ENCODE peak calls at places on chromosomes 2 and 18, in five cellular contexts. One of them, this sample, is unnamed.
A peak's percentile ranks its signal among the peaks of the same experiment; 100 is the strongest.

GRCh38 chr2:72573232-72573631 is 252.6 kb downstream of the EXOC6B start:
- DNase-seq in GM04504: no peak
- DNase-seq in astrocyte: no peak
- DNase-seq in neural progenitor cell: no peak
- DNase-seq in hypothalamus: no peak
- DNase-seq in this sample: no peak

GRCh38 chr18:13587001-13587400 is 139.4 kb downstream of the FAM210A start:
- DNase-seq in GM04504: no peak
- DNase-seq in neural progenitor cell: no peak
- DNase-seq in astrocyte: no peak
- DNase-seq in hypothalamus: no peak
- DNase-seq in this sample: no peak

GRCh38 chr2:236661762-236662110 is 92.1 kb downstream of the ACKR3 start:
- DNase-seq in astrocyte: no peak
- DNase-seq in neural progenitor cell: no peak
- DNase-seq in GM04504: no peak
- DNase-seq in hypothalamus: no peak
- DNase-seq in this sample: no peak

GRCh38 chr2:7951001-7951400 is 730.9 kb upstream of the ID2 start:
- DNase-seq in hypothalamus: no peak
- DNase-seq in astrocyte: no peak
- DNase-seq in neural progenitor cell: no peak
- DNase-seq in GM04504: no peak
- DNase-seq in this sample: no peak

GRCh38 chr2:215598376-215598975 is 162.6 kb upstream of the FN1 start:
- DNase-seq in GM04504: peak; percentile 50
- DNase-seq in hypothalamus: no peak
- DNase-seq in neural progenitor cell: no peak
- DNase-seq in astrocyte: peak; percentile 95
- DNase-seq in this sample: no peak

GRCh38 chr2:70190086-70190412 is 770 bp downstream of the C2orf42 start:
- DNase-seq in neural progenitor cell: peak; percentile 26
- DNase-seq in hypothalamus: no peak
- DNase-seq in GM04504: peak; percentile 9
- DNase-seq in astrocyte: no peak
- DNase-seq in this sample: no peak

GRCh38 chr2:234178309-234179030 is 128.0 kb downstream of the SPP2 start:
- DNase-seq in hypothalamus: no peak
- DNase-seq in neural progenitor cell: peak; percentile 33
- DNase-seq in GM04504: no peak
- DNase-seq in astrocyte: peak; percentile 58
- DNase-seq in this sample: no peak

GRCh38 chr2:160255401-160255800 is 55.3 kb upstream of the ITGB6 start:
- DNase-seq in neural progenitor cell: no peak
- DNase-seq in GM04504: no peak
- DNase-seq in astrocyte: no peak
- DNase-seq in hypothalamus: no peak
- DNase-seq in this sample: no peak

GRCh38 chr2:103959174-103960125 is 894.5 kb upstream of the POU3F3 start:
- DNase-seq in neural progenitor cell: peak; percentile 76
- DNase-seq in GM04504: no peak
- DNase-seq in hypothalamus: peak; percentile 25
- DNase-seq in astrocyte: peak; percentile 12
- DNase-seq in this sample: no peak

GRCh38 chr18:42736074-42736473 is 379.4 kb downstream of the RIT2 start:
- DNase-seq in astrocyte: no peak
- DNase-seq in GM04504: no peak
- DNase-seq in hypothalamus: no peak
- DNase-seq in neural progenitor cell: no peak
- DNase-seq in this sample: no peak

GRCh38 chr2:195312662-195313061 is 344.4 kb upstream of the SLC39A10 start:
- DNase-seq in hypothalamus: no peak
- DNase-seq in astrocyte: no peak
- DNase-seq in neural progenitor cell: no peak
- DNase-seq in GM04504: no peak
- DNase-seq in this sample: no peak

GRCh38 chr2:208311954-208312353 is 45.9 kb downstream of the PIKFYVE start:
- DNase-seq in neural progenitor cell: no peak
- DNase-seq in hypothalamus: no peak
- DNase-seq in astrocyte: peak; percentile 3
- DNase-seq in GM04504: no peak
- DNase-seq in this sample: no peak

GRCh38 chr18:79241755-79242154 is 154.0 kb upstream of the NFATC1 start:
- DNase-seq in astrocyte: no peak
- DNase-seq in neural progenitor cell: no peak
- DNase-seq in GM04504: no peak
- DNase-seq in hypothalamus: no peak
- DNase-seq in this sample: no peak

GRCh38 chr2:41136966-41137494 is 685.1 kb upstream of the SLC8A1 start:
- DNase-seq in neural progenitor cell: no peak
- DNase-seq in hypothalamus: no peak
- DNase-seq in GM04504: no peak
- DNase-seq in astrocyte: no peak
- DNase-seq in this sample: no peak

GRCh38 chr18:59985289-59985688 is 85.5 kb downstream of the PMAIP1 start:
- DNase-seq in neural progenitor cell: no peak
- DNase-seq in hypothalamus: no peak
- DNase-seq in astrocyte: no peak
- DNase-seq in GM04504: no peak
- DNase-seq in this sample: no peak

GRCh38 chr2:64062840-64063239 is 43.6 kb upstream of the VPS54 start:
- DNase-seq in hypothalamus: no peak
- DNase-seq in GM04504: no peak
- DNase-seq in neural progenitor cell: no peak
- DNase-seq in astrocyte: peak; percentile 63
- DNase-seq in this sample: no peak

GRCh38 chr2:37219046-37219445 is 12.3 kb downstream of the CEBPZ start:
- DNase-seq in astrocyte: no peak
- DNase-seq in hypothalamus: no peak
- DNase-seq in neural progenitor cell: no peak
- DNase-seq in GM04504: no peak
- DNase-seq in this sample: no peak

GRCh38 chr2:18749912-18750526 is 160.7 kb upstream of the NT5C1B start:
- DNase-seq in astrocyte: peak; percentile 18
- DNase-seq in neural progenitor cell: peak; percentile 56
- DNase-seq in GM04504: peak; percentile 26
- DNase-seq in hypothalamus: peak; percentile 31
- DNase-seq in this sample: no peak

GRCh38 chr2:11242545-11243174 is 87.4 kb downstream of the SLC66A3 start:
- DNase-seq in hypothalamus: no peak
- DNase-seq in astrocyte: no peak
- DNase-seq in GM04504: no peak
- DNase-seq in neural progenitor cell: no peak
- DNase-seq in this sample: no peak

GRCh38 chr2:26738481-26738880 is 25.6 kb upstream of the SLC35F6 start:
- DNase-seq in GM04504: no peak
- DNase-seq in neural progenitor cell: no peak
- DNase-seq in hypothalamus: no peak
- DNase-seq in astrocyte: no peak
- DNase-seq in this sample: no peak

GRCh38 chr18:69128978-69129377 is 271.7 kb upstream of the DOK6 start:
- DNase-seq in neural progenitor cell: no peak
- DNase-seq in astrocyte: no peak
- DNase-seq in hypothalamus: no peak
- DNase-seq in GM04504: no peak
- DNase-seq in this sample: no peak

GRCh38 chr18:67514465-67514864 is 2.1 kb downstream of the DSEL start:
- DNase-seq in astrocyte: no peak
- DNase-seq in hypothalamus: no peak
- DNase-seq in neural progenitor cell: no peak
- DNase-seq in GM04504: no peak
- DNase-seq in this sample: no peak

GRCh38 chr2:112625474-112626114 is 20.1 kb upstream of the SLC20A1 start:
- DNase-seq in GM04504: no peak
- DNase-seq in hypothalamus: no peak
- DNase-seq in astrocyte: no peak
- DNase-seq in neural progenitor cell: no peak
- DNase-seq in this sample: no peak

GRCh38 chr2:1518501-1518821 is 105.2 kb downstream of the TPO start:
- DNase-seq in astrocyte: no peak
- DNase-seq in hypothalamus: no peak
- DNase-seq in neural progenitor cell: no peak
- DNase-seq in GM04504: no peak
- DNase-seq in this sample: no peak

GRCh38 chr2:59463401-59463800 is 1090.1 kb downstream of the BCL11A start:
- DNase-seq in GM04504: no peak
- DNase-seq in neural progenitor cell: peak; percentile 55
- DNase-seq in hypothalamus: no peak
- DNase-seq in astrocyte: no peak
- DNase-seq in this sample: no peak

GRCh38 chr18:23883277-23883790 is 131.2 kb upstream of the TTC39C start:
- DNase-seq in hypothalamus: no peak
- DNase-seq in neural progenitor cell: no peak
- DNase-seq in astrocyte: no peak
- DNase-seq in GM04504: no peak
- DNase-seq in this sample: no peak

GRCh38 chr2:169806586-169806985 is 7.9 kb downstream of the SSB start:
- DNase-seq in GM04504: no peak
- DNase-seq in astrocyte: no peak
- DNase-seq in neural progenitor cell: no peak
- DNase-seq in hypothalamus: no peak
- DNase-seq in this sample: no peak

GRCh38 chr2:241061275-241061674 is 40.8 kb downstream of the MTERF4 start:
- DNase-seq in hypothalamus: no peak
- DNase-seq in astrocyte: no peak
- DNase-seq in GM04504: no peak
- DNase-seq in neural progenitor cell: no peak
- DNase-seq in this sample: no peak

GRCh38 chr2:231378028-231378722 is 17.3 kb upstream of the B3GNT7 start:
- DNase-seq in GM04504: no peak
- DNase-seq in neural progenitor cell: no peak
- DNase-seq in hypothalamus: no peak
- DNase-seq in astrocyte: no peak
- DNase-seq in this sample: no peak

GRCh38 chr18:12420831-12421421 is 13.2 kb downstream of the PRELID3A start:
- DNase-seq in GM04504: no peak
- DNase-seq in hypothalamus: peak; percentile 53
- DNase-seq in neural progenitor cell: peak; percentile 90
- DNase-seq in astrocyte: no peak
- DNase-seq in this sample: no peak

GRCh38 chr18:60024345-60024744 is 124.5 kb downstream of the PMAIP1 start:
- DNase-seq in hypothalamus: no peak
- DNase-seq in neural progenitor cell: no peak
- DNase-seq in GM04504: no peak
- DNase-seq in astrocyte: no peak
- DNase-seq in this sample: no peak

GRCh38 chr2:8677646-8678592 is 3.9 kb upstream of the ID2 start:
- DNase-seq in hypothalamus: no peak
- DNase-seq in astrocyte: peak; percentile 82
- DNase-seq in GM04504: no peak
- DNase-seq in neural progenitor cell: peak; percentile 83
- DNase-seq in this sample: no peak

GRCh38 chr2:70753978-70754377 is 14.0 kb downstream of the ADD2 start:
- DNase-seq in GM04504: no peak
- DNase-seq in neural progenitor cell: no peak
- DNase-seq in astrocyte: no peak
- DNase-seq in hypothalamus: no peak
- DNase-seq in this sample: no peak

GRCh38 chr18:24140697-24141096 is 1.8 kb downstream of the CABYR start:
- DNase-seq in GM04504: no peak
- DNase-seq in neural progenitor cell: no peak
- DNase-seq in hypothalamus: no peak
- DNase-seq in astrocyte: no peak
- DNase-seq in this sample: no peak

GRCh38 chr2:236579746-236580315 is 10.2 kb downstream of the ACKR3 start:
- DNase-seq in hypothalamus: peak; percentile 31
- DNase-seq in GM04504: no peak
- DNase-seq in neural progenitor cell: no peak
- DNase-seq in astrocyte: no peak
- DNase-seq in this sample: no peak

GRCh38 chr2:145546091-145546490 is 1026.2 kb upstream of the ZEB2 start:
- DNase-seq in neural progenitor cell: no peak
- DNase-seq in hypothalamus: no peak
- DNase-seq in GM04504: no peak
- DNase-seq in astrocyte: no peak
- DNase-seq in this sample: no peak

GRCh38 chr2:44974064-44974715 is 32.7 kb downstream of the SIX3 start:
- DNase-seq in GM04504: peak; percentile 24
- DNase-seq in hypothalamus: no peak
- DNase-seq in neural progenitor cell: peak; percentile 93
- DNase-seq in astrocyte: no peak
- DNase-seq in this sample: no peak

GRCh38 chr2:45904931-45905642 is 253.6 kb downstream of the PRKCE start:
- DNase-seq in neural progenitor cell: peak; percentile 11
- DNase-seq in astrocyte: peak; percentile 25
- DNase-seq in GM04504: no peak
- DNase-seq in hypothalamus: peak; percentile 23
- DNase-seq in this sample: no peak

GRCh38 chr2:43884674-43885073 is 45.9 kb downstream of the ABCG8 start:
- DNase-seq in hypothalamus: no peak
- DNase-seq in GM04504: no peak
- DNase-seq in astrocyte: no peak
- DNase-seq in neural progenitor cell: no peak
- DNase-seq in this sample: no peak